ENCODE peak calls at places on chromosomes 2 and 18, in six cellular contexts. One of them, this sample, is unnamed.

GRCh38 chr18:12520442-12520992 is 112.8 kb downstream of the PRELID3A start:
- DNase-seq in MCF 10A: no peak
- DNase-seq in NCI-H1092: no peak
- DNase-seq in GM13976: peak; percentile 15
- DNase-seq in fibroblast of gingiva: no peak
- DNase-seq in NCI-H2029: no peak
- DNase-seq in this sample: no peak

GRCh38 chr18:36493349-36494281 is 196.1 kb downstream of the FHOD3 start:
- DNase-seq in MCF 10A: no peak
- DNase-seq in NCI-H1092: no peak
- DNase-seq in GM13976: no peak
- DNase-seq in fibroblast of gingiva: no peak
- DNase-seq in NCI-H2029: peak; percentile 1
- DNase-seq in this sample: no peak

GRCh38 chr18:11663630-11664029 is 25.4 kb upstream of the GNAL start:
- DNase-seq in MCF 10A: no peak
- DNase-seq in NCI-H1092: no peak
- DNase-seq in GM13976: no peak
- DNase-seq in fibroblast of gingiva: no peak
- DNase-seq in NCI-H2029: no peak
- DNase-seq in this sample: no peak

GRCh38 chr2:196252408-196253114 is 81.2 kb upstream of the STK17B start:
- DNase-seq in MCF 10A: no peak
- DNase-seq in NCI-H1092: no peak
- DNase-seq in GM13976: no peak
- DNase-seq in fibroblast of gingiva: no peak
- DNase-seq in NCI-H2029: no peak
- DNase-seq in this sample: no peak

GRCh38 chr2:207861789-207862188 is 92.1 kb upstream of the FZD5 start:
- DNase-seq in MCF 10A: no peak
- DNase-seq in NCI-H1092: no peak
- DNase-seq in GM13976: no peak
- DNase-seq in fibroblast of gingiva: no peak
- DNase-seq in NCI-H2029: no peak
- DNase-seq in this sample: no peak

GRCh38 chr2:105329197-105329554 is 359 bp downstream of the TGFBRAP1 start:
- DNase-seq in MCF 10A: peak; percentile 32
- DNase-seq in NCI-H1092: no peak
- DNase-seq in GM13976: peak; percentile 38
- DNase-seq in fibroblast of gingiva: no peak
- DNase-seq in NCI-H2029: no peak
- DNase-seq in this sample: no peak

GRCh38 chr2:50614056-50614455 is 417.9 kb downstream of the NRXN1 start:
- DNase-seq in MCF 10A: peak; percentile 25
- DNase-seq in NCI-H1092: no peak
- DNase-seq in GM13976: no peak
- DNase-seq in fibroblast of gingiva: no peak
- DNase-seq in NCI-H2029: no peak
- DNase-seq in this sample: no peak

GRCh38 chr2:24907106-24907505 is 12.9 kb downstream of the ADCY3 start:
- DNase-seq in MCF 10A: peak; percentile 57
- DNase-seq in NCI-H1092: no peak
- DNase-seq in GM13976: no peak
- DNase-seq in fibroblast of gingiva: no peak
- DNase-seq in NCI-H2029: no peak
- DNase-seq in this sample: no peak

GRCh38 chr2:236163483-236164200 is 4.5 kb downstream of the GBX2 start:
- DNase-seq in MCF 10A: no peak
- DNase-seq in NCI-H1092: no peak
- DNase-seq in GM13976: peak; percentile 35
- DNase-seq in fibroblast of gingiva: no peak
- DNase-seq in NCI-H2029: no peak
- DNase-seq in this sample: no peak

GRCh38 chr2:85766214-85766613 is 12.4 kb downstream of the ATOH8 start:
- DNase-seq in MCF 10A: no peak
- DNase-seq in NCI-H1092: no peak
- DNase-seq in GM13976: no peak
- DNase-seq in fibroblast of gingiva: no peak
- DNase-seq in NCI-H2029: no peak
- DNase-seq in this sample: no peak

GRCh38 chr2:142966281-142966680 is 88.8 kb downstream of the KYNU start:
- DNase-seq in MCF 10A: no peak
- DNase-seq in NCI-H1092: no peak
- DNase-seq in GM13976: no peak
- DNase-seq in fibroblast of gingiva: peak; percentile 83
- DNase-seq in NCI-H2029: no peak
- DNase-seq in this sample: no peak

GRCh38 chr2:201699384-201699783 is 940 bp upstream of the MPP4 start:
- DNase-seq in MCF 10A: no peak
- DNase-seq in NCI-H1092: no peak
- DNase-seq in GM13976: no peak
- DNase-seq in fibroblast of gingiva: no peak
- DNase-seq in NCI-H2029: no peak
- DNase-seq in this sample: no peak

GRCh38 chr2:28643324-28643723 is 108.3 kb upstream of the PPP1CB start:
- DNase-seq in MCF 10A: peak; percentile 59
- DNase-seq in NCI-H1092: no peak
- DNase-seq in GM13976: no peak
- DNase-seq in fibroblast of gingiva: no peak
- DNase-seq in NCI-H2029: no peak
- DNase-seq in this sample: no peak

GRCh38 chr2:118239284-118239683 is 151.0 kb downstream of the INSIG2 start:
- DNase-seq in MCF 10A: no peak
- DNase-seq in NCI-H1092: no peak
- DNase-seq in GM13976: no peak
- DNase-seq in fibroblast of gingiva: no peak
- DNase-seq in NCI-H2029: no peak
- DNase-seq in this sample: no peak

GRCh38 chr2:186687774-186688173 is 6.1 kb upstream of the FAM171B start:
- DNase-seq in MCF 10A: no peak
- DNase-seq in NCI-H1092: no peak
- DNase-seq in GM13976: no peak
- DNase-seq in fibroblast of gingiva: peak; percentile 86
- DNase-seq in NCI-H2029: no peak
- DNase-seq in this sample: no peak

GRCh38 chr18:48324651-48325050 is 84.5 kb downstream of the ZBTB7C start:
- DNase-seq in MCF 10A: peak; percentile 30
- DNase-seq in NCI-H1092: no peak
- DNase-seq in GM13976: no peak
- DNase-seq in fibroblast of gingiva: no peak
- DNase-seq in NCI-H2029: no peak
- DNase-seq in this sample: no peak